ENCODE peak calls at places on chromosomes 7 and 10, in five cellular contexts. One of them, this sample, is unnamed.

GRCh38 chr7:79337722-79338121 is 115.7 kb downstream of the MAGI2 start:
- DNase-seq in MV-4-11: no peak
- DNase-seq in NCI-H2171: no peak
- DNase-seq in NCI-H2029: no peak
- DNase-seq in neural progenitor cell: peak
- DNase-seq in this sample: no peak

GRCh38 chr10:35643151-35643975 is 1.3 kb upstream of the FZD8 start:
- DNase-seq in MV-4-11: no peak
- DNase-seq in NCI-H2171: peak
- DNase-seq in NCI-H2029: no peak
- DNase-seq in neural progenitor cell: peak
- DNase-seq in this sample: peak

GRCh38 chr10:59360605-59361515 is 1.5 kb downstream of the FAM13C start:
- DNase-seq in MV-4-11: no peak
- DNase-seq in NCI-H2171: no peak
- DNase-seq in NCI-H2029: no peak
- DNase-seq in neural progenitor cell: peak
- DNase-seq in this sample: no peak

GRCh38 chr7:24336461-24336860 is 52.5 kb downstream of the NPY start:
- DNase-seq in MV-4-11: no peak
- DNase-seq in NCI-H2171: peak
- DNase-seq in NCI-H2029: no peak
- DNase-seq in neural progenitor cell: no peak
- DNase-seq in this sample: no peak

GRCh38 chr7:65722361-65722792 is 150.5 kb upstream of the VKORC1L1 start:
- DNase-seq in MV-4-11: no peak
- DNase-seq in NCI-H2171: peak
- DNase-seq in NCI-H2029: peak
- DNase-seq in neural progenitor cell: peak
- DNase-seq in this sample: peak

GRCh38 chr7:16755397-16755796 is 1.8 kb downstream of the TSPAN13 start:
- DNase-seq in MV-4-11: no peak
- DNase-seq in NCI-H2171: no peak
- DNase-seq in NCI-H2029: no peak
- DNase-seq in neural progenitor cell: no peak
- DNase-seq in this sample: no peak

GRCh38 chr10:32050145-32050544 is 6.1 kb downstream of the KIF5B start:
- DNase-seq in MV-4-11: no peak
- DNase-seq in NCI-H2171: no peak
- DNase-seq in NCI-H2029: no peak
- DNase-seq in neural progenitor cell: no peak
- DNase-seq in this sample: no peak

GRCh38 chr10:91587710-91588638 is 44.9 kb downstream of the PPP1R3C start:
- DNase-seq in MV-4-11: no peak
- DNase-seq in NCI-H2171: no peak
- DNase-seq in NCI-H2029: no peak
- DNase-seq in neural progenitor cell: no peak
- DNase-seq in this sample: no peak

GRCh38 chr10:50393784-50394183 is 142.5 kb upstream of the ASAH2 start:
- DNase-seq in MV-4-11: no peak
- DNase-seq in NCI-H2171: no peak
- DNase-seq in NCI-H2029: no peak
- DNase-seq in neural progenitor cell: no peak
- DNase-seq in this sample: no peak

GRCh38 chr10:118092209-118092608 is 45.5 kb upstream of the RAB11FIP2 start:
- DNase-seq in MV-4-11: no peak
- DNase-seq in NCI-H2171: no peak
- DNase-seq in NCI-H2029: no peak
- DNase-seq in neural progenitor cell: no peak
- DNase-seq in this sample: no peak

GRCh38 chr10:91901784-91902677 is 7.3 kb downstream of the FGFBP3 start:
- DNase-seq in MV-4-11: peak
- DNase-seq in NCI-H2171: no peak
- DNase-seq in NCI-H2029: no peak
- DNase-seq in neural progenitor cell: no peak
- DNase-seq in this sample: peak

GRCh38 chr10:104498345-104498955 is 142.6 kb upstream of the SORCS3 start:
- DNase-seq in MV-4-11: no peak
- DNase-seq in NCI-H2171: no peak
- DNase-seq in NCI-H2029: no peak
- DNase-seq in neural progenitor cell: peak
- DNase-seq in this sample: no peak

GRCh38 chr10:27673065-27673464 is 72.6 kb downstream of the MKX start:
- DNase-seq in MV-4-11: no peak
- DNase-seq in NCI-H2171: no peak
- DNase-seq in NCI-H2029: no peak
- DNase-seq in neural progenitor cell: no peak
- DNase-seq in this sample: no peak

GRCh38 chr7:95479992-95480624 is 5.6 kb upstream of the ASB4 start:
- DNase-seq in MV-4-11: no peak
- DNase-seq in NCI-H2171: no peak
- DNase-seq in NCI-H2029: no peak
- DNase-seq in neural progenitor cell: no peak
- DNase-seq in this sample: no peak

GRCh38 chr7:27031289-27032172 is 64.3 kb downstream of the HOXA1 start:
- DNase-seq in MV-4-11: peak
- DNase-seq in NCI-H2171: no peak
- DNase-seq in NCI-H2029: no peak
- DNase-seq in neural progenitor cell: no peak
- DNase-seq in this sample: no peak

GRCh38 chr7:30656611-30657010 is 25.6 kb downstream of the CRHR2 start:
- DNase-seq in MV-4-11: no peak
- DNase-seq in NCI-H2171: peak
- DNase-seq in NCI-H2029: no peak
- DNase-seq in neural progenitor cell: no peak
- DNase-seq in this sample: peak

GRCh38 chr10:22293747-22294404 is 22.3 kb upstream of the COMMD3 start:
- DNase-seq in MV-4-11: no peak
- DNase-seq in NCI-H2171: no peak
- DNase-seq in NCI-H2029: no peak
- DNase-seq in neural progenitor cell: no peak
- DNase-seq in this sample: no peak

GRCh38 chr10:127159648-127160245 is 36.6 kb downstream of the INSYN2A start:
- DNase-seq in MV-4-11: no peak
- DNase-seq in NCI-H2171: no peak
- DNase-seq in NCI-H2029: no peak
- DNase-seq in neural progenitor cell: no peak
- DNase-seq in this sample: no peak

GRCh38 chr10:58775960-58776574 is 263.4 kb downstream of the BICC1 start:
- DNase-seq in MV-4-11: no peak
- DNase-seq in NCI-H2171: no peak
- DNase-seq in NCI-H2029: no peak
- DNase-seq in neural progenitor cell: no peak
- DNase-seq in this sample: no peak

GRCh38 chr10:123583639-123584418 is 82.3 kb upstream of the GPR26 start:
- DNase-seq in MV-4-11: peak
- DNase-seq in NCI-H2171: peak
- DNase-seq in NCI-H2029: peak
- DNase-seq in neural progenitor cell: peak
- DNase-seq in this sample: peak

GRCh38 chr10:46019170-46019528 is 11.3 kb downstream of the NCOA4 start:
- DNase-seq in MV-4-11: no peak
- DNase-seq in NCI-H2171: no peak
- DNase-seq in NCI-H2029: no peak
- DNase-seq in neural progenitor cell: no peak
- DNase-seq in this sample: no peak

GRCh38 chr7:157981778-157982177 is 605.8 kb downstream of the PTPRN2 start:
- DNase-seq in MV-4-11: no peak
- DNase-seq in NCI-H2171: no peak
- DNase-seq in NCI-H2029: no peak
- DNase-seq in neural progenitor cell: no peak
- DNase-seq in this sample: no peak

This sample was measured in NCI-H1694 treated with DMSO at 0.1 percent for 48 hours.